ENCODE peak calls at places on chromosomes 1 and 21, in four cellular contexts. W, L, G and X are unnamed samples.

GRCh38 chr1:187313115-187313514 is 484.4 kb downstream of the PLA2G4A start:
- DNase-seq in L (no peak), G (no peak), W (no peak), X (no peak)

GRCh38 chr1:197195100-197195499 is 48.6 kb upstream of the ASPM start:
- DNase-seq in W (no peak), G (no peak), L (no peak), X (no peak)

GRCh38 chr1:203932559-203932958 is 71.2 kb downstream of the SNRPE start:
- DNase-seq in W (no peak), G (no peak), L (no peak), X (no peak)

GRCh38 chr1:47230692-47231313 is 1.2 kb downstream of the TAL1 start:
- DNase-seq in L (no peak), G (no peak), W (no peak), X (no peak)

GRCh38 chr1:241423541-241424479 is 66.8 kb upstream of the RGS7 start:
- DNase-seq in L (peak; percentile 51), W (no peak), G (no peak), X (peak; percentile 51)

GRCh38 chr1:164559342-164560070 is 522 bp downstream of the PBX1 start:
- DNase-seq in G (no peak), W (peak; percentile 40), L (peak; percentile 59), X (no peak)

GRCh38 chr21:36915014-36915700 is 51.3 kb downstream of the HLCS start:
- DNase-seq in W (no peak), L (no peak), G (no peak), X (no peak)

GRCh38 chr1:53495608-53496345 is 36.6 kb downstream of the DMRTB1 start:
- DNase-seq in W (no peak), G (no peak), L (no peak), X (no peak)

GRCh38 chr1:230310381-230311163 is 115.6 kb downstream of the PGBD5 start:
- DNase-seq in L (peak; percentile 78), W (peak; percentile 53), G (peak; percentile 20), X (no peak)
- TF ChIP-seq CTCF in L (peak; percentile 92), W (peak; percentile 88), G (peak; percentile 94), X (peak; percentile 92)

DNA sequence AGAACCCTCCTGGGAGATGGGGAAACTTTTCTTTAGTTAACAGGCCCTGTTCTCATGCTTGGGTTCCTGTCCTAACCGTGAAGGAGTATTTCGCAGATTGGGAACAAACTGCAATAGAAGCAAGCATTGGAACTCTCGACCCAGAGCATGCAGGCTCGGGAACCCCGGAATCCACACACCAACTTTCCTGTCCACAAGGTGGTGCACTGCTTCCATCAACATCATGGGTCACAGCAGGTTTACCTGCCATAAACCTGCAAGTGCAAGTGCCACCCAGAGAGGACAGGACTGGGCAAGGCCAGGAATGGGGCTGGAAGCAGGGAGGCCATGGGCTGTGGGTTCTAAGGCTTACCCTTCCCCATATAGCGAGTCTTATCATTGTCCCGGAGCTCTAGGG is 6.9 kb downstream of the ENO1 start:
- DNase-seq in G (no peak), L (peak; percentile 69), W (no peak), X (no peak)
- TF ChIP-seq CTCF in G (peak; percentile 38), L (peak; percentile 31), W (peak; percentile 43), X (peak; percentile 25)

DNA sequence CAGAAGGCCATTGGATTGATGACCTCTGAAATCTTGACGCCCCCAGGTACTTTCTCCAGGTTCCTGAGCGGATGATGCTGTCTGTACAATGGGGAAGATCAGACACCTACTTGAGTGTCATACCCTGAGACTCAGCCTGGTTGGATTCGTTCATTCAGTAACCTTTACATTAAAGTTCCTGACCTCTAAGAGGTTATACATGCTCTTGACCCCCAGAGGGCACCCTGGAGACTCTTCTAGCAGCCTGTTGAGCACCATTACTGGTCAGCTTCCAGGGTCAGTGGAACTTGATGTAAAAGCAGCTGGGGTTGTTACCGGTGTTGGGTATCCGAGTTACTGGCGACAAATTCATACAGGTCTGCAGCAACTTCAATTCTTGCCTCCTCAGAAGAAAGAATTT is 114.3 kb upstream of the ZNF678 start:
- DNase-seq in G (no peak), W (no peak), L (no peak), X (no peak)
- TF ChIP-seq CTCF in G (peak; percentile 42), W (no peak), L (no peak), X (peak; percentile 36)

DNA sequence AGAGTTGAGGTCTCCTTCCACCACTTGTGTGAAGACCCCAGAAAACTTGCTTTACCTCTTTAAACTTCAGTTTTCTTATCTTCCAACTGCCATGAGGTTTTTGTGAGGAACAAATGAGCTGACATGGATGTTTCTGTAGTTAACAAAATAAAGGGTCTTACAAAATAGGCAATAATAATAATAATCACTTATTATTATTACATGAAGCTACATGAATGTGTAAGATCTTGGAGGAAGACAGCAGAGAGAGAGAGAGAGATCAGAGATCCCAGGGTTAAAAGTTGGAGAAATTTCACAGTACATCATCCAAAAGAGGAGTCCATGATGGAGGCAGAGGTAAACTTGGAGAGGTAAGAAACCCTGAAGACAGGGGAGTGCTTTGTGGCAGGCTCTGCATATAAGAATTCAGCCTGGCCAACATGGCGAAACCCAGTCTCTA is 10.7 kb downstream of the RCC1 start:
- DNase-seq in W (no peak), L (no peak), G (no peak), X (no peak)
- TF ChIP-seq CTCF in W (no peak), L (no peak), G (no peak), X (no peak)